ENCODE peak calls at places on chromosome 5, in four cellular contexts. G, K, M and X are unnamed samples.

GRCh38 chr5:55226027-55226933 is 835 bp downstream of the MCIDAS start:
- DNase-seq in M (no peak), K (peak), G (peak), X (no peak)

GRCh38 chr5:141508808-141509611 is 20.1 kb downstream of the PCDHGC5 start:
- DNase-seq in K (peak), M (peak), G (peak), X (peak)

GRCh38 chr5:40221796-40222195 is 457.9 kb upstream of the PTGER4 start:
- DNase-seq in K (no peak), M (peak), G (peak), X (no peak)

GRCh38 chr5:132761321-132762240 is 14.4 kb downstream of the CCNI2 start:
- DNase-seq in M (no peak), K (no peak), G (no peak), X (no peak)

GRCh38 chr5:38994329-38994927 is 79.8 kb downstream of the RICTOR start:
- DNase-seq in K (peak), G (peak), M (peak), X (peak)

GRCh38 chr5:67051164-67051563 is 145.4 kb downstream of the CD180 start:
- DNase-seq in K (no peak), G (no peak), M (no peak), X (no peak)

GRCh38 chr5:168875839-168876238 is 296.7 kb upstream of the PANK3 start:
- DNase-seq in M (peak), K (no peak), G (no peak), X (no peak)

GRCh38 chr5:61933787-61934626 is 372.0 kb upstream of the KIF2A start:
- DNase-seq in K (peak), M (peak), G (peak), X (peak)

GRCh38 chr5:151600069-151600665 is 9.0 kb upstream of the FAT2 start:
- DNase-seq in K (no peak), G (no peak), M (no peak), X (no peak)

GRCh38 chr5:172616730-172617129 is 24.3 kb upstream of the NEURL1B start:
- DNase-seq in G (peak), K (no peak), M (peak), X (peak)

GRCh38 chr5:68286612-68286912 is 71.0 kb downstream of the PIK3R1 start:
- DNase-seq in M (no peak), G (no peak), K (no peak), X (no peak)

GRCh38 chr5:133287500-133287899 is 235.7 kb downstream of the HSPA4 start:
- DNase-seq in G (peak), M (peak), K (peak), X (peak)

GRCh38 chr5:150413176-150413901 is 629 bp upstream of the CD74 start:
- DNase-seq in M (no peak), G (no peak), K (no peak), X (no peak)

GRCh38 chr5:16936150-16937022 is at the start of gene MYO10:
- DNase-seq in M (peak), K (peak), G (peak), X (peak)

GRCh38 chr5:107484261-107484660 is 186.5 kb downstream of the EFNA5 start:
- DNase-seq in G (no peak), K (no peak), M (no peak), X (no peak)

GRCh38 chr5:178394074-178394473 is 161.5 kb upstream of the PHYKPL start:
- DNase-seq in G (no peak), K (no peak), M (no peak), X (no peak)

GRCh38 chr5:172450861-172451695 is 3.2 kb downstream of the SH3PXD2B start:
- DNase-seq in K (no peak), M (no peak), G (peak), X (no peak)

GRCh38 chr5:172904643-172905345 is 54.4 kb upstream of the RPL26L1 start:
- DNase-seq in M (no peak), K (peak), G (peak), X (no peak)

GRCh38 chr5:97525780-97526179 is 342.7 kb upstream of the RIOK2 start:
- DNase-seq in K (no peak), M (no peak), G (no peak), X (no peak)

GRCh38 chr5:141737485-141737884 is 55.5 kb upstream of the ARAP3 start:
- DNase-seq in G (no peak), M (no peak), K (no peak), X (no peak)

GRCh38 chr5:117776977-117777376 is 1202.4 kb upstream of the SEMA6A start:
- DNase-seq in K (no peak), G (no peak), M (no peak), X (no peak)

GRCh38 chr5:179310439-179311090 is 34.7 kb downstream of the ADAMTS2 start:
- DNase-seq in K (no peak), M (no peak), G (no peak), X (no peak)

GRCh38 chr5:179788193-179788854 is 5.5 kb upstream of the LTC4S start:
- DNase-seq in K (no peak), G (no peak), M (no peak), X (no peak)

GRCh38 chr5:135559342-135559741 is 19.4 kb downstream of the CXCL14 start:
- DNase-seq in K (no peak), M (peak), G (peak), X (no peak)

GRCh38 chr5:94893404-94894145 is 275.1 kb downstream of the SLF1 start:
- DNase-seq in M (no peak), G (no peak), K (peak), X (no peak)

GRCh38 chr5:164504141-164504772 is 998.8 kb downstream of the MAT2B start:
- DNase-seq in M (peak), K (peak), G (peak), X (peak)

GRCh38 chr5:50667079-50667652 is 729 bp downstream of the PARP8 start:
- DNase-seq in M (peak), G (peak), K (peak), X (no peak)

GRCh38 chr5:1007681-1008450 is 736 bp upstream of the NKD2 start:
- DNase-seq in K (no peak), M (no peak), G (no peak), X (no peak)

GRCh38 chr5:57172466-57172961 is 1.3 kb upstream of the GPBP1 start:
- DNase-seq in K (no peak), M (no peak), G (no peak), X (no peak)

GRCh38 chr5:124289122-124289521 is 457.3 kb downstream of the ZNF608 start:
- DNase-seq in G (no peak), K (no peak), M (no peak), X (no peak)